ENCODE peak calls at places on chromosomes 13 and 19, in six cellular contexts. S, X, C, Q, P and K are unnamed samples.

GRCh38 chr19:24086974-24087595 is at the start of gene ZNF254:
- DNase-seq in Q (peak), C (peak), X (peak), P (peak), S (peak), K (peak)

GRCh38 chr13:100534911-100535310 is 53.7 kb downstream of the GGACT start:
- DNase-seq in C (no peak), X (no peak), S (no peak), Q (no peak), P (no peak), K (no peak)

GRCh38 chr13:114101831-114102520 is 30.4 kb downstream of the RASA3 start:
- DNase-seq in C (no peak), Q (no peak), X (no peak), S (no peak), P (peak), K (peak)

GRCh38 chr13:50731400-50731799 is 112.1 kb downstream of the DLEU7 start:
- DNase-seq in Q (peak), C (peak), S (no peak), X (peak), P (no peak), K (no peak)

GRCh38 chr19:53594811-53595509 is 36.8 kb upstream of the DPRX start:
- DNase-seq in Q (no peak), X (no peak), C (no peak), S (no peak), P (no peak), K (no peak)

GRCh38 chr13:46698015-46698414 is 98.9 kb downstream of the ESD start:
- DNase-seq in X (no peak), C (no peak), P (peak), Q (no peak), S (peak), K (no peak)

GRCh38 chr19:8208710-8209110 is 460 bp upstream of the CERS4 start:
- DNase-seq in S (no peak), Q (no peak), P (no peak), C (no peak), X (no peak), K (no peak)

GRCh38 chr19:43780706-43781525 is at the start of gene KCNN4:
- DNase-seq in C (no peak), P (no peak), Q (peak), X (peak), S (no peak), K (no peak)

GRCh38 chr13:94309576-94309975 is 169.9 kb downstream of the DCT start:
- DNase-seq in P (no peak), C (no peak), X (no peak), S (no peak), Q (no peak), K (no peak)

GRCh38 chr13:76903544-76904162 is 17.4 kb upstream of the KCTD12 start:
- DNase-seq in S (no peak), C (peak), Q (peak), P (peak), X (peak), K (no peak)

GRCh38 chr19:35785087-35785627 is 9.8 kb downstream of the ARHGAP33 start:
- DNase-seq in P (no peak), C (no peak), X (no peak), S (no peak), Q (no peak), K (no peak)
- TF ChIP-seq CTCF in P (no peak), C (no peak), X (no peak), S (no peak), Q (no peak), K (no peak)

DNA sequence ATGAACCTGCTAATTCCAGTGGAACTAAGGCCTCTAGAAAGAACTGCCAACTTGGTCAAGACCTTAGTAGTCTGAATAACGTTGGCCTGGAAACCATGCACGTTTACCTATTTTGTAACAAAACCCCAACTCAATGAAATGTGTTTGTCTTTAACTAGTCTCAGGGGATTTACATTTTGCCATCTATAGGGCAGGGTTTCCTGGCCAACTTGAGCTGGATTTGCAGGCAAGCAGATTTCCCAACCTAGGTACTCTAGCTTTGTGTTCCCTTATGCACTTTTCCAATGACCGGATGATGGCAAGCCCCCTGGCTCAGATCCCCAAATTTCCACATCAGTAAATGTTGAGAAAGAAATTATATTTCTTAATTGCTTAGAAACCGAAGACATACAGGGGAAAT is 114.5 kb downstream of the IRS2 start:
- DNase-seq in Q (no peak), P (no peak), S (no peak), C (no peak), X (no peak), K (no peak)
- H3K27ac ChIP-seq in Q (no peak), P (no peak), S (no peak), C (no peak), X (no peak), K (no peak)

DNA sequence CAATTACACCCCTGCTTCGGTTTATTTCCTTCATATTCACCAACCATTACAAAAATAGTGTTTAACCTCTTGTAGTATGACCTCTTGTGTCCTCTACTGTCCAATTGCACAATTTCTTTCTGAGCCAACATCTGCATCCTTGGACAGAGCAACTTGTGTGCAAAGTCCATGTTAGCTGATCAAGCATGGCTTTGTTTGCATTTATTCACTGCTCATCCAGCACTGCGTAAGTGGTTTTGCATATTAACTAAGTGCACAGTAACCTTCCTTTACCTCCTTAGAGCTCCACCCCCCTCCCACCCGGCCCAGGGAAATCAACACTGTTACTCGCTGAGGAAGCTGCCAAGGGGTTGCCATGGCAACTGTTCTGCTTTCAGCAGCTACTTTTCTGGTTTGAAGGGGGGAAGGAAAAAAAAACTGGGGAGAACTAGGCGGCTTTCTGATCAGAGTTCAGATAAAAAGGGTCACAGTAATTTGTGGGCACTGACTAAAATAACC is 153.5 kb upstream of the KLF12 start:
- DNase-seq in P (peak), X (peak), S (peak), Q (peak), C (peak), K (peak)
- H3K4me3 ChIP-seq in P (no peak), X (peak), S (peak), Q (no peak), C (no peak), K (peak)

GRCh38 chr19:51019544-51019925 is at the start of gene KLK10:
- DNase-seq in P (no peak), X (no peak), C (no peak), Q (no peak), S (no peak), K (no peak)
- TF ChIP-seq CTCF in P (no peak), X (no peak), C (no peak), Q (no peak), S (no peak), K (no peak)

GRCh38 chr19:6113616-6114188 is 3.4 kb upstream of the RFX2 start:
- DNase-seq in P (no peak), Q (no peak), X (no peak), S (no peak), C (no peak), K (no peak)

GRCh38 chr19:6110360-6110977 is at the start of gene RFX2:
- DNase-seq in Q (peak), S (peak), X (peak), P (peak), C (peak), K (peak)

GRCh38 chr19:6109947-6110346 is 353 bp downstream of the RFX2 start:
- DNase-seq in P (no peak), X (no peak), S (no peak), C (no peak), Q (no peak), K (no peak)

GRCh38 chr19:6105444-6105843 is 4.9 kb downstream of the RFX2 start:
- DNase-seq in Q (no peak), P (no peak), C (no peak), S (no peak), X (no peak), K (no peak)

GRCh38 chr19:6108721-6109633 is 1.3 kb downstream of the RFX2 start:
- DNase-seq in C (peak), Q (peak), P (peak), X (peak), S (no peak), K (no peak)
- H3K27ac ChIP-seq in C (no peak), Q (peak), P (peak), X (peak), S (peak), K (peak)

GRCh38 chr19:589693-590395 is at the start of gene HCN2:
- DNase-seq in S (no peak), X (no peak), P (no peak), C (no peak), Q (no peak), K (no peak)
- H3K4me3 ChIP-seq in S (peak), X (no peak), P (no peak), C (peak), Q (no peak), K (peak)

DNA sequence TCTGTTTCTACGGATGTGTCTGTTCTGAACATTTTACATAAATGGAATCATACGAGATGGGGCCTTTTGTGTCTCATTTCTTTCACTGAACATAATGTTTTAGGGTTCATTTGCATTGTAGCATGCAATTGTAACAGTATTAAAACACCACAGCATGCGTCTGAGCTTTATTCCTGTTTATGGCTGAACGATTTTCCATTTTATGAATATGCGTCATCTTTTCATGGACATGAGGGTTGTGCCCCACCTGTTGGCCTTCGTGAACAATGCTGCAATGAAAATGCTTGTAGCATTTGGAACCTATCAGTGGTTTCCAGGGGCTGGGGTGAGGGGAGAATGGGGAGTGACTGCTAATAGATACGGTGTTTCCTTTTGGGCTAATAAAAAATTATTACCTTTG is 5.1 kb downstream of the OR10H1 start:
- DNase-seq in Q (peak), C (peak), S (no peak), P (peak), X (no peak), K (no peak)
- TF ChIP-seq CTCF in Q (peak), C (no peak), S (peak), P (peak), X (no peak), K (peak)

GRCh38 chr19:40445006-40445312 is 824 bp upstream of the SERTAD3 start:
- DNase-seq in X (no peak), Q (no peak), C (no peak), S (no peak), P (no peak), K (no peak)
- H3K27ac ChIP-seq in X (peak), Q (peak), C (peak), S (peak), P (peak), K (peak)